ENCODE peak calls at places on chromosomes 7 and 10, in nine cellular contexts. U is fibroblast of pulmonary artery, T is WTC11, K is HFF-Myc, I is right atrium auricular region, C is heart right ventricle, W is tibial nerve, M is body of pancreas, L is hepatocyte. D is an unnamed sample.

GRCh38 chr10:86392723-86393094 is 26.1 kb upstream of the GRID1 start:
- DNase-seq in I (no peak), L (no peak), T (no peak), U (no peak), K (no peak), M (no peak), C (no peak), W (no peak), D (peak)

GRCh38 chr10:131172433-131172832 is 139.1 kb downstream of the TCERG1L start:
- DNase-seq in K (no peak), T (no peak), M (no peak), C (no peak), W (no peak), U (no peak), L (no peak), I (no peak), D (no peak)

GRCh38 chr10:91123246-91123645 is 97.2 kb upstream of the PCGF5 start:
- DNase-seq in K (no peak), W (no peak), C (no peak), L (no peak), M (no peak), I (no peak), U (no peak), T (no peak), D (no peak)

GRCh38 chr7:38232475-38233366 is 40.7 kb downstream of the TARP start:
- DNase-seq in I (no peak), K (no peak), C (no peak), T (no peak), W (no peak), U (no peak), L (no peak), M (peak), D (no peak)

GRCh38 chr7:24965831-24966708 is 13.9 kb downstream of the OSBPL3 start:
- DNase-seq in L (peak), U (no peak), C (no peak), K (no peak), T (no peak), W (no peak), M (peak), I (no peak), D (no peak)

GRCh38 chr7:117937726-117938483 is 64.7 kb upstream of the CTTNBP2 start:
- DNase-seq in W (no peak), I (no peak), M (no peak), U (no peak), L (peak), C (no peak), K (no peak), T (no peak), D (no peak)

GRCh38 chr7:128270799-128271411 is 29.8 kb downstream of the LEP start:
- DNase-seq in M (no peak), L (no peak), W (no peak), U (no peak), T (peak), I (no peak), C (no peak), K (no peak), D (no peak)

GRCh38 chr10:111128331-111129167 is 51.7 kb downstream of the ADRA2A start:
- DNase-seq in U (no peak), C (no peak), K (no peak), L (peak), W (no peak), M (peak), I (peak), T (no peak), D (peak)

GRCh38 chr7:151793531-151793935 is 83.4 kb downstream of the PRKAG2 start:
- DNase-seq in T (peak), K (no peak), M (peak), I (peak), L (no peak), W (peak), U (no peak), C (no peak), D (peak)

GRCh38 chr10:42428534-42428933 is 209.8 kb downstream of the ZNF33B start:
- DNase-seq in L (no peak), T (no peak), K (peak), C (no peak), W (no peak), I (no peak), M (no peak), U (peak), D (no peak)

GRCh38 chr10:27537812-27538211 is 33.7 kb downstream of the RAB18 start:
- DNase-seq in L (no peak), M (no peak), C (no peak), W (no peak), K (no peak), T (no peak), U (no peak), I (no peak), D (no peak)

GRCh38 chr7:27419581-27420177 is 177.1 kb downstream of the EVX1 start:
- DNase-seq in U (peak), I (no peak), C (no peak), L (no peak), M (peak), K (no peak), W (no peak), T (no peak), D (no peak)

GRCh38 chr10:53023411-53023810 is 250.8 kb upstream of the MBL2 start:
- DNase-seq in M (no peak), I (no peak), U (no peak), W (no peak), T (no peak), K (no peak), L (no peak), C (no peak), D (no peak)

GRCh38 chr7:2928256-2928612 is 84.1 kb upstream of the GNA12 start:
- DNase-seq in T (peak), W (no peak), M (no peak), K (no peak), I (no peak), U (no peak), L (no peak), C (no peak), D (no peak)

GRCh38 chr10:15092855-15093408 is 4.2 kb upstream of the RPP38 start:
- DNase-seq in T (no peak), U (no peak), I (no peak), M (no peak), W (no peak), C (no peak), L (no peak), K (no peak), D (no peak)

GRCh38 chr10:120988751-120989150 is 137.6 kb downstream of the WDR11 start:
- DNase-seq in C (no peak), L (no peak), I (no peak), K (no peak), M (no peak), U (no peak), W (no peak), T (no peak), D (no peak)

GRCh38 chr10:87712913-87713616 is 53.4 kb downstream of the PAPSS2 start:
- DNase-seq in I (no peak), M (peak), L (no peak), C (no peak), W (no peak), K (no peak), T (no peak), U (no peak), D (no peak)

GRCh38 chr10:58023341-58024073 is 244.2 kb downstream of the IPMK start:
- DNase-seq in U (peak), C (no peak), K (peak), M (no peak), W (no peak), T (no peak), L (peak), I (no peak), D (no peak)

GRCh38 chr7:98051118-98051744 is 55.4 kb upstream of the LMTK2 start:
- DNase-seq in L (peak), M (peak), T (peak), K (no peak), W (no peak), C (no peak), U (no peak), I (no peak), D (no peak)

GRCh38 chr7:101058355-101058754 is 26.9 kb upstream of the TRIM56 start:
- DNase-seq in M (peak), K (peak), L (peak), U (peak), C (peak), T (peak), I (no peak), W (peak), D (peak)

GRCh38 chr7:122305475-122306319 is 1.1 kb upstream of the FEZF1 start:
- DNase-seq in T (peak), W (no peak), M (no peak), L (peak), C (no peak), I (no peak), K (no peak), U (peak), D (no peak)

GRCh38 chr10:127997937-127998336 is 91.0 kb downstream of the PTPRE start:
- DNase-seq in M (no peak), T (no peak), C (no peak), U (peak), L (no peak), W (no peak), I (no peak), K (no peak), D (peak)

GRCh38 chr10:133109736-133110532 is 22.2 kb downstream of the ADGRA1 start:
- DNase-seq in W (no peak), L (peak), M (peak), T (no peak), C (peak), K (no peak), U (no peak), I (no peak), D (no peak)

GRCh38 chr10:113297226-113297625 is 255.6 kb upstream of the HABP2 start:
- DNase-seq in U (peak), M (no peak), I (no peak), L (no peak), C (no peak), T (no peak), W (no peak), K (no peak), D (no peak)

GRCh38 chr10:69663548-69663947 is 33.5 kb downstream of the FAM241B start:
- DNase-seq in M (no peak), C (no peak), I (no peak), K (no peak), T (peak), U (no peak), L (no peak), W (no peak), D (no peak)
- TF ChIP-seq CTCF in M (no peak), C (no peak), I (no peak), K (no peak), T (no peak), U (no peak), L (no peak), W (no peak), D (no peak)

GRCh38 chr10:106571216-106571954 is 593.1 kb downstream of the SORCS1 start:
- DNase-seq in C (no peak), T (no peak), M (no peak), I (no peak), U (peak), W (no peak), L (peak), K (no peak), D (no peak)
- TF ChIP-seq CTCF in C (peak), T (no peak), M (no peak), I (peak), U (peak), W (peak), L (peak), K (peak), D (peak)

DNA sequence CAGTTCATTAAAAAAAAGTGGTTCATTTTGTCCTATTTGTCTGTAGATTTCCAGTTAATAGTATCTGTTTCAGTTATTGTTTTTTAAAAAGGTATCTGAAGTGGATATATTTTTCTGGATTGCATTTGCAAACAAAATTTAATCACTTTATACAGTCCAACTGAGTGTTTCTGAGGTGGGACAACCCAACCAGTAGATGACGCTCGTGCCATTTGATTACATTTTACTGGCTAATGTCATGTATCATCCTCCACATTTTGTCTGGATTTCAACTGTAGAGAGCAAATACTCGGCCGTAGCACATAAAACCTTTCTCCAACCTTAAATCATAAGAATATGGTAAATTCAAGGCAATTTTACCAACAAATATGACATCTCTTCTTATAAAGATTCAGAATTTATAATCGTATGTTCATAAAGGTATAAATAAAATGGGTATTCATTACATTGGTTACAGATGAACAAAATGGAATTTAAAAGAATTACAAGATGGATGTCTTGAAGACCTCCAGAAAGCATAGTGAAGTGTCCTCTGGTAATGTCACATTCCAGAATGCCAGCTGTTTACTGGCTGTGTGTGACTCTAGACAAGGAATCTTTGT is 789.0 kb downstream of the PHTF2 start:
- DNase-seq in C (no peak), M (peak), W (no peak), T (no peak), K (no peak), L (no peak), I (no peak), U (peak), D (no peak)
- TF ChIP-seq CTCF in C (no peak), M (peak), W (no peak), T (no peak), K (peak), L (peak), I (peak), U (peak), D (peak)

GRCh38 chr7:96224682-96225081 is 97.2 kb downstream of the SLC25A13 start:
- DNase-seq in W (no peak), C (no peak), I (no peak), L (no peak), U (peak), T (peak), K (no peak), M (no peak), D (no peak)
- TF ChIP-seq CTCF in W (no peak), C (no peak), I (peak), L (peak), U (peak), T (no peak), K (peak), M (no peak), D (no peak)

GRCh38 chr7:12529971-12530710 is 40.4 kb upstream of the SCIN start:
- DNase-seq in M (no peak), C (no peak), I (no peak), K (no peak), W (no peak), U (no peak), T (no peak), L (no peak), D (no peak)

GRCh38 chr7:12518920-12519681 is 51.4 kb upstream of the SCIN start:
- DNase-seq in L (peak), T (peak), W (no peak), C (no peak), K (peak), M (no peak), U (peak), I (no peak), D (no peak)

GRCh38 chr7:12519682-12520009 is 50.9 kb upstream of the SCIN start:
- DNase-seq in W (no peak), L (no peak), U (no peak), I (no peak), K (no peak), T (no peak), C (no peak), M (no peak), D (no peak)

DNA sequence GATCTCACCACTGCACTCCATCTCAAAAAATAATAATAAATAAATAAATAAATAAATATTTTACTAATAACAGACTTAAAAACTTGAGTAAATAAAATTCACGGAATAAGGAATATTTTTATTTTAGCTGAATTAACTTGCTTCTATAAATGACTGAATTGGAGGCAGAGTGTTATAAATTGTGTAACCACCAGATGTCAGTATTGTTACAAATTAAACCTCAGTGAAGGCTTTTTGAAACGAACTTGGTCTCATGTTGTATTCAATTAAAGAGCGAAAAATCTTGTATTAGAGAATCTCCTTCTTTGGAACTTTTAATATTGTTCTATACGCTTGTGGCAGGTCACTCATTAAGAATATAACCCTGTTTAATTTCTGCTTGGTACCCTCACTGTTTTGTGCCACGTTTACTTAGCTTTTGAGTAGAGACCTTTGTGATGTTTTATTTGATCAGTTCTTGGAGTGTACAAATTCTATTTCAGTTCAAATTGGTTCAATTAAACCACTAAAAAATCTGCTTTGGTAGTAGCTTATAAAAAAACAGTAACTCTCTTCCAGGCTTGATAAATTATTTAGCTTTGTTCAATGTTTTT is 45.6 kb upstream of the SCIN start:
- DNase-seq in U (peak), I (no peak), W (no peak), M (no peak), L (peak), K (peak), T (no peak), C (no peak), D (no peak)
- TF ChIP-seq CTCF in U (peak), I (peak), W (peak), M (peak), L (peak), K (no peak), T (peak), C (peak), D (peak)